ENCODE peak calls at places on chromosomes 4 and X, in five cellular contexts. J is germinal center; P is NCI-H2081; W is stimulated activated CD8-positive, alpha-beta memory T cell treated with anti-CD3 and anti-CD28 coated beads, Interleukin-4, amount 100 ng/mL, for 1 hour; B is H7. Y is an unnamed sample.

GRCh38 chr4:120858776-120859175 is 63.8 kb downstream of the PRDM5 start:
- DNase-seq in J (no peak), B (no peak), P (no peak), W (no peak), Y (no peak)

GRCh38 chrX:38891641-38892413 is 90.6 kb downstream of the MID1IP1 start:
- DNase-seq in J (no peak), B (no peak), W (no peak), P (no peak), Y (no peak)

GRCh38 chrX:20067709-20068315 is 48.9 kb downstream of the MAP7D2 start:
- DNase-seq in W (no peak), J (peak), B (no peak), P (peak), Y (peak)

GRCh38 chr4:6548201-6548881 is 26.6 kb upstream of the MAN2B2 start:
- DNase-seq in B (peak), P (peak), J (no peak), W (no peak), Y (no peak)

GRCh38 chrX:132669142-132669541 is 180.3 kb upstream of the MBNL3 start:
- DNase-seq in J (no peak), P (no peak), W (no peak), B (no peak), Y (no peak)

GRCh38 chrX:38923451-38923969 is 122.3 kb downstream of the MID1IP1 start:
- DNase-seq in B (no peak), W (no peak), P (no peak), J (no peak), Y (no peak)

GRCh38 chrX:106170318-106170717 is 2.2 kb downstream of the PWWP3B start:
- DNase-seq in J (no peak), W (no peak), B (no peak), P (peak), Y (no peak)

GRCh38 chr4:80153800-80154546 is 43.3 kb upstream of the PRDM8 start:
- DNase-seq in J (no peak), B (no peak), P (no peak), W (no peak), Y (no peak)

GRCh38 chr4:56641494-56642051 is 39.5 kb downstream of the HOPX start:
- DNase-seq in W (no peak), B (no peak), P (no peak), J (no peak), Y (no peak)

GRCh38 chr4:102684605-102685052 is 76.1 kb downstream of the MANBA start:
- DNase-seq in P (no peak), B (no peak), J (no peak), W (no peak), Y (no peak)

GRCh38 chr4:56434599-56435000 is 815 bp downstream of the PPAT start:
- DNase-seq in P (peak), B (no peak), W (no peak), J (no peak), Y (no peak)

GRCh38 chr4:74258949-74259348 is 49.3 kb upstream of the EPGN start:
- DNase-seq in B (no peak), J (no peak), W (no peak), P (no peak), Y (no peak)

GRCh38 chr4:85147481-85148076 is 181.1 kb upstream of the WDFY3 start:
- DNase-seq in B (peak), P (peak), W (no peak), J (peak), Y (peak)

GRCh38 chr4:101972791-101973190 is 182.3 kb downstream of the BANK1 start:
- DNase-seq in B (no peak), J (no peak), W (no peak), P (no peak), Y (no peak)

Y was measured in ovary.